ENCODE peak calls at places on chromosomes 11 and 22, in five cellular contexts. G, P, F, C and Q are unnamed samples.
A peak's percentile ranks its signal among the peaks of the same experiment; 100 is the strongest.

GRCh38 chr11:12680246-12680939 is 6.2 kb downstream of the TEAD1 start:
- DNase-seq in G (no peak), P (peak; percentile 87), F (no peak), C (peak; percentile 3), Q (no peak)

GRCh38 chr11:8100151-8100550 is 19.1 kb downstream of the TUB start:
- DNase-seq in G (no peak), P (no peak), F (no peak), C (no peak), Q (no peak)

GRCh38 chr11:78652866-78653265 is 78.2 kb upstream of the NARS2 start:
- DNase-seq in G (peak; percentile 42), P (no peak), F (no peak), C (no peak), Q (no peak)

GRCh38 chr11:30457045-30457444 is 129.1 kb downstream of the MPPED2 start:
- DNase-seq in G (no peak), P (no peak), F (no peak), C (no peak), Q (no peak)

GRCh38 chr11:121163658-121164308 is 62.7 kb downstream of the TECTA start:
- DNase-seq in G (no peak), P (no peak), F (no peak), C (no peak), Q (no peak)

GRCh38 chr11:24575392-24575791 is 78.5 kb downstream of the LUZP2 start:
- DNase-seq in G (no peak), P (no peak), F (no peak), C (no peak), Q (no peak)

GRCh38 chr11:10181811-10182210 is 112.2 kb downstream of the SBF2 start:
- DNase-seq in G (no peak), P (no peak), F (no peak), C (no peak), Q (no peak)

GRCh38 chr11:124174001-124174400 is 9.1 kb upstream of the OR10D3 start:
- DNase-seq in G (no peak), P (no peak), F (no peak), C (no peak), Q (no peak)

GRCh38 chr22:50700387-50701075 is 27.9 kb downstream of the SHANK3 start:
- DNase-seq in G (no peak), P (peak; percentile 9), F (no peak), C (no peak), Q (no peak)

GRCh38 chr11:59216654-59217640 is 4.2 kb upstream of the MPEG1 start:
- DNase-seq in G (no peak), P (no peak), F (peak; percentile 53), C (no peak), Q (no peak)

GRCh38 chr11:47216141-47216798 is 1.5 kb downstream of the DDB2 start:
- DNase-seq in G (peak; percentile 88), P (no peak), F (no peak), C (peak; percentile 73), Q (peak; percentile 53)

GRCh38 chr11:107272561-107272960 is 185.1 kb downstream of the CWF19L2 start:
- DNase-seq in G (no peak), P (no peak), F (no peak), C (no peak), Q (no peak)

GRCh38 chr11:69746780-69747742 is 28.1 kb downstream of the FGF4 start:
- DNase-seq in G (no peak), P (no peak), F (no peak), C (no peak), Q (no peak)

GRCh38 chr22:36405671-36406070 is 17.9 kb upstream of the MYH9 start:
- DNase-seq in G (peak; percentile 69), P (no peak), F (peak; percentile 85), C (peak; percentile 24), Q (peak; percentile 14)

GRCh38 chr11:68270334-68271022 is 1.3 kb downstream of the C11orf24 start:
- DNase-seq in G (no peak), P (no peak), F (no peak), C (no peak), Q (no peak)

GRCh38 chr11:28596816-28597215 is 488.6 kb downstream of the METTL15 start:
- DNase-seq in G (no peak), P (no peak), F (no peak), C (no peak), Q (no peak)

GRCh38 chr11:1060885-1061616 is 13.6 kb upstream of the MUC2 start:
- DNase-seq in G (no peak), P (no peak), F (no peak), C (no peak), Q (no peak)

GRCh38 chr11:1035577-1036283 is 788 bp downstream of the MUC6 start:
- DNase-seq in G (no peak), P (no peak), F (no peak), C (no peak), Q (no peak)

GRCh38 chr22:49845241-49845640 is 8.4 kb upstream of the ZBED4 start:
- DNase-seq in G (no peak), P (no peak), F (no peak), C (no peak), Q (no peak)

GRCh38 chr11:44622721-44623258 is 57.3 kb downstream of the CD82 start:
- DNase-seq in G (peak; percentile 58), P (no peak), F (no peak), C (no peak), Q (no peak)

GRCh38 chr22:17583151-17583550 is 19.9 kb downstream of the SLC25A18 start:
- DNase-seq in G (no peak), P (no peak), F (no peak), C (no peak), Q (no peak)

GRCh38 chr22:32444068-32444467 is 20.2 kb downstream of the BPIFC start:
- DNase-seq in G (no peak), P (no peak), F (no peak), C (no peak), Q (no peak)

GRCh38 chr11:375065-376025 is 6.0 kb downstream of the B4GALNT4 start:
- DNase-seq in G (no peak), P (no peak), F (no peak), C (no peak), Q (no peak)

GRCh38 chr11:36210529-36210928 is 78.7 kb downstream of the COMMD9 start:
- DNase-seq in G (no peak), P (no peak), F (no peak), C (no peak), Q (no peak)

GRCh38 chr11:4926607-4927006 is 2.5 kb upstream of the OR51G1 start:
- DNase-seq in G (no peak), P (no peak), F (no peak), C (no peak), Q (no peak)

GRCh38 chr11:121055076-121055475 is 31.2 kb downstream of the TBCEL start:
- DNase-seq in G (no peak), P (no peak), F (no peak), C (no peak), Q (no peak)

GRCh38 chr22:43883719-43884415 is 7.9 kb downstream of the PNPLA5 start:
- DNase-seq in G (no peak), P (no peak), F (no peak), C (no peak), Q (no peak)